ENCODE peak calls at places on chromosomes 2 and 18, in eight cellular contexts. I is HCT116, P is PC-3, K is GM23338, Z is hepatocyte, C is OCI-LY7, H is SK-N-SH, Y is MM.1S. U is an unnamed sample. For H3K4me1, the result is how much of the 10 kb centered on the place peaks cover.

GRCh38 chr2:27212626-27213471 is 781 bp upstream of the SLC5A6 start:
- DNase-seq in I (no peak), P (peak), K (peak), Z (peak), C (peak), H (peak), Y (peak), U (peak)

GRCh38 chr2:134927195-134927594 is 8.6 kb downstream of the CCNT2 start:
- DNase-seq in I (no peak), P (peak), K (no peak), Z (no peak), C (no peak), H (no peak), Y (no peak), U (no peak)

GRCh38 chr2:195659114-195659513 is 2.1 kb downstream of the SLC39A10 start:
- DNase-seq in I (no peak), P (no peak), K (no peak), Z (no peak), C (peak), H (no peak), Y (no peak), U (no peak)

GRCh38 chr18:44743626-44744025 is 62.9 kb downstream of the SETBP1 start:
- DNase-seq in I (no peak), P (no peak), K (no peak), Z (no peak), C (no peak), H (peak), Y (no peak), U (peak)

GRCh38 chr18:75558790-75559189 is 131.3 kb upstream of the SMIM21 start:
- DNase-seq in I (no peak), P (no peak), K (no peak), Z (no peak), C (no peak), H (no peak), Y (no peak), U (no peak)

GRCh38 chr2:187526776-187527175 is 27.5 kb downstream of the TFPI start:
- DNase-seq in I (no peak), P (no peak), K (no peak), Z (no peak), C (no peak), H (peak), Y (no peak), U (peak)

GRCh38 chr2:72923833-72924352 is 6.6 kb downstream of the EMX1 start:
- DNase-seq in I (no peak), P (no peak), K (peak), Z (peak), C (no peak), H (peak), Y (no peak), U (peak)

GRCh38 chr18:45626330-45627203 is 11.3 kb downstream of the SLC14A2 start:
- DNase-seq in I (no peak), P (peak), K (peak), Z (peak), C (no peak), H (no peak), Y (no peak), U (peak)

GRCh38 chr2:47274054-47274779 is 119.1 kb upstream of the STPG4 start:
- DNase-seq in I (no peak), P (no peak), K (no peak), Z (peak), C (no peak), H (no peak), Y (no peak), U (no peak)

GRCh38 chr2:96471772-96472171 is 33.4 kb downstream of the NEURL3 start:
- DNase-seq in I (no peak), P (no peak), K (no peak), Z (no peak), C (no peak), H (no peak), Y (no peak), U (no peak)

GRCh38 chr2:232315049-232315922 is 63.3 kb upstream of the ALPP start:
- DNase-seq in I (no peak), P (peak), K (peak), Z (no peak), C (no peak), H (no peak), Y (peak), U (no peak)

GRCh38 chr18:50674307-50674706 is 114.4 kb downstream of the MAPK4 start:
- DNase-seq in I (no peak), P (no peak), K (no peak), Z (no peak), C (no peak), H (no peak), Y (no peak), U (no peak)

GRCh38 chr2:205716126-205716525 is 33.8 kb downstream of the NRP2 start:
- DNase-seq in I (peak), P (no peak), K (peak), Z (no peak), C (no peak), H (no peak), Y (no peak), U (no peak)

GRCh38 chr2:119426801-119427395 is 4.8 kb upstream of the TMEM37 start:
- DNase-seq in I (no peak), P (no peak), K (no peak), Z (peak), C (no peak), H (no peak), Y (no peak), U (no peak)

GRCh38 chr2:34234823-34235222 is 635.7 kb upstream of the FAM98A start:
- DNase-seq in I (no peak), P (no peak), K (no peak), Z (no peak), C (no peak), H (no peak), Y (peak), U (no peak)

GRCh38 chr2:128541448-128541847 is 222.8 kb upstream of the HS6ST1 start:
- DNase-seq in I (no peak), P (no peak), K (no peak), Z (no peak), C (no peak), H (no peak), Y (no peak), U (no peak)

GRCh38 chr2:231336236-231336635 is 59.3 kb upstream of the B3GNT7 start:
- DNase-seq in I (no peak), P (no peak), K (no peak), Z (no peak), C (no peak), H (no peak), Y (no peak), U (no peak)

GRCh38 chr18:46374850-46375249 is 270.7 kb downstream of the HAUS1 start:
- DNase-seq in I (no peak), P (no peak), K (peak), Z (peak), C (no peak), H (peak), Y (peak), U (peak)

GRCh38 chr2:45331034-45331786 is 279.9 kb downstream of the SRBD1 start:
- DNase-seq in I (no peak), P (peak), K (no peak), Z (no peak), C (no peak), H (no peak), Y (no peak), U (no peak)

GRCh38 chr2:233497692-233498091 is 68.9 kb downstream of the USP40 start:
- DNase-seq in I (no peak), P (no peak), K (no peak), Z (no peak), C (no peak), H (no peak), Y (no peak), U (no peak)

GRCh38 chr2:71380665-71381064 is 49.1 kb downstream of the ZNF638 start:
- DNase-seq in I (no peak), P (no peak), K (no peak), Z (no peak), C (no peak), H (no peak), Y (no peak), U (no peak)

GRCh38 chr2:37005118-37005868 is 39.0 kb upstream of the STRN start:
- DNase-seq in I (no peak), P (peak), K (peak), Z (peak), C (peak), H (peak), Y (peak), U (peak)

GRCh38 chr2:208037564-208038487 is 12.5 kb upstream of the PLEKHM3 start:
- DNase-seq in I (no peak), P (peak), K (no peak), Z (no peak), C (no peak), H (no peak), Y (no peak), U (no peak)
- H3K4me1 ChIP-seq in I (under half), P (under half), K (under half), Z (under half), C (under half), H (under half), Y (under half), U (under half)

GRCh38 chr2:23617167-23617787 is 232.3 kb downstream of the KLHL29 start:
- DNase-seq in I (no peak), P (no peak), K (no peak), Z (peak), C (no peak), H (no peak), Y (no peak), U (no peak)
- TF ChIP-seq CTCF in I (no peak), P (no peak), K (no peak), Z (peak), C (no peak), H (no peak), Y (no peak), U (no peak)

DNA sequence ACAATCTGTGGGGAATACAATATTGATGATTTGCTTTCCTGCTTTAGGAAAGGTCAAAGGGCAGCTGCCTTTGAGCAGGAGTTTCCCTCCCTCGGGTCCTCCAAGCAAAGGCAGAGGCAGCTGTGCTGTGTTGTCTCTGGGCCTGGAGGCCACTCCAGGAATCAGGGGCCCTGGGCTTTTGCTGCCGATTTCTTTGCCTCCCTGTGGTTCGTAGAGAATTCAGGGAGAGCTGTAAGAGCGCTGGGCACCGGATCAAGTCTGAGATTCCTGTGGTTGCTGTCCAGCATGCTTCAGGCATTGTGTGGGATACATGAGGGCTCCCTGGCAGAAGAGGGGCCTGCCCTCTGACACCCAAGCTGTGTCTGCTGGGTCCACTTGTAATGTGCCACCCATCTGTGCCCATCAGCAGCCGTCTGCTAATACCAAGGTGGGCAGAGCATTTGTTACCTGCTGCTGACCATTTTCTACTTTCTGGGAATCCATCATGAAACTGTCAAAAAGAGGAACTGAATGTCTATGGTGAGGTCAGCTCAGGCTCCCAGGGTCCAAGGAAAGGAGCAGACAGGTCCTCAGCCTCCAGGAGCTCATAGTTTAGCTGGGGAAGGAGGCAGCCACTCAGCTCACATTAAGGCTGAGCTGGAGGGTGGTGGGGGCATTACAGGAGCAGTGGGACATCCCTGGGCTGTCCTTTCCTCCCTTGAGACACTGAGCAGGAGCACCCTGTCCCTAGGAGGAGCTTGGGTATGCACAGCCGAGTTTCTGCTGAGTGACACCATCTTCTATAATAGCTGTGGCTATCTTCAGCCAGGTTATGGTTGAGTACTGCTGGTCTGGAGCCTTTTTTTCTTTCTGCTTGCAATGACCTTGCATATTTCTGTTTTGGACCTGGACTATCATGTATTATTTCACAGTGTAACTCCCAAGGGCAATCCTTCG is 68.5 kb downstream of the CTIF start:
- DNase-seq in I (no peak), P (no peak), K (no peak), Z (peak), C (no peak), H (no peak), Y (no peak), U (peak)
- TF ChIP-seq EZH2phosphoT487 in I (no peak), P (no peak), K (no peak), Z (no peak), C (no peak), H (no peak), Y (no peak), U (no peak)

GRCh38 chr2:201263774-201264173 is 3.4 kb downstream of the CASP8 start:
- DNase-seq in I (no peak), P (no peak), K (no peak), Z (no peak), C (no peak), H (no peak), Y (no peak), U (no peak)
- H3K4me1 ChIP-seq in I (under half), P (under half), K (under half), Z (under half), C (under half), H (under half), Y (under half), U (under half)

GRCh38 chr2:179285060-179285459 is 20.4 kb upstream of the SESTD1 start:
- DNase-seq in I (no peak), P (no peak), K (no peak), Z (no peak), C (no peak), H (no peak), Y (no peak), U (no peak)
- TF ChIP-seq CTCF in I (no peak), P (no peak), K (no peak), Z (no peak), C (no peak), H (no peak), Y (no peak), U (no peak)

DNA sequence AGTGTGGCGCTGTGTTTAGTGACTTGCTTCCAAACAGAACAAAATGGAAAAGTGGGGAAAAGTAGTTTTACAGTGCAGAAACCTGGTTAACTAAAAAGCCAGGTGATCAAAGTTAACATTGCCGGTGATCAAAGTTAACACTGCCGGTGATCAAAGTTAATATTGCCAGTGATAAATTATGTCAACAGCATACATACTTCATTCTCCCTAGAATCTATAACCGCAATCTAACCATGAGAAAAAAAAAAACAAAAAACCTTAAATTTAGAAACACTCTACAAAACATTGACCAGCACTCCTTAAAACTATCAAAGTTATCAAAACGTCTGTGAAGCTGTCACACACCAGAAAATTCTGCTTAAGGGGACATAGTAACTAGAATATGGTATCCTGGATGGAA is 18.6 kb downstream of the MAP4K3 start:
- DNase-seq in I (no peak), P (no peak), K (no peak), Z (no peak), C (no peak), H (no peak), Y (no peak), U (no peak)
- TF ChIP-seq EZH2phosphoT487 in I (no peak), P (no peak), K (no peak), Z (no peak), C (no peak), H (no peak), Y (no peak), U (no peak)

DNA sequence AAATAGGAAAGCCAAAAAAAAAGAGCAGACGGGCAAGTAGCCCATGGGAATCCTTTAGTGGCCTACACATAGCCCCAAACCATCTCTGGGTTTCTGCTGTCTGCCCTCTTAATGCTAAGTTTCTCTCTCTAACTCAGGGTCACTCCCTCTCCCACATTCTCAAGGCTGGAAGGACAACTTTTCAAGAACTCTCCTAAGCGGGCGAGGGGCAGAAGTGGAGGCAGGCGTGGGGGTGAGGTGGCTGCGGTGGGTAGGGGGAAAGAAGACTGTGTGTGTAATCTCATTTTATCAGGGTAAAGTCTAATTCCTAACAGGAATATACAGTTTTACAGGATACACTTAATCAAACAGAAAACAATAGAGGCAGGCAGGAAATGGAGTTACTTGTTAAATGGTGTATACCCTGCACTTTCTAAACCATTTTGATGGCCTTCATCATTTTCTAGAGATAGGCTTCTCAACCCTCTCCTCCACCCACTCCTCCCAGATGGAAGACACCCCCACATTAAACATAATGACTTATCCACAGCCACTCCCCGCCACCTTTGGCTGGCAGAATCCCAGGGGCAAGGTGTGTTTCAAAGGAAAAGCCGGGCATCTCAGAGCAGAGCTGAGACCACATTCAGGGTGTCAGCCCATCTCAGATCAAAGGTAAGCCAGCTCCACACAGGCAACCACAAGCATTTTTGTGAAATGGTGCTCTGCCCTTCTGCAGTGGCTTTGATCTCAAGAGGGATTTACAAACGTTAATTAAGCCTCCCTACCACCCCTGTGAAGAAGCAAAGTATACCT is 6.8 kb downstream of the SMAD7 start:
- DNase-seq in I (no peak), P (no peak), K (no peak), Z (no peak), C (no peak), H (no peak), Y (peak), U (no peak)
- H3K4me1 ChIP-seq in I (half or more), P (under half), K (half or more), Z (half or more), C (under half), H (half or more), Y (under half), U (under half)